ENCODE peak calls at places on chromosome X, in ten cellular contexts. Q, D, V, F, B, U, P, K, R and A are unnamed samples.

GRCh38 chrX:1444896-1445480 is 7.7 kb downstream of the ASMTL start:
- DNase-seq in Q (no peak), D (no peak), V (no peak), F (no peak), B (no peak), U (no peak), P (no peak), K (no peak), R (no peak), A (no peak)

GRCh38 chrX:47662144-47662657 is 3.2 kb upstream of the UXT start:
- DNase-seq in Q (peak; percentile 93), D (no peak), V (peak; percentile 63), F (no peak), B (peak; percentile 54), U (no peak), P (no peak), K (no peak), R (peak; percentile 87), A (peak; percentile 35)

GRCh38 chrX:12344954-12345353 is 206.7 kb downstream of the FRMPD4 start:
- DNase-seq in Q (no peak), D (no peak), V (no peak), F (no peak), B (no peak), U (no peak), P (no peak), K (no peak), R (no peak), A (no peak)

GRCh38 chrX:55488268-55488558 is 1.4 kb downstream of the USP51 start:
- DNase-seq in Q (no peak), D (no peak), V (no peak), F (no peak), B (no peak), U (no peak), P (no peak), K (peak; percentile 2), R (no peak), A (no peak)

GRCh38 chrX:24014388-24015018 is 12.5 kb downstream of the KLHL15 start:
- DNase-seq in Q (peak; percentile 12), D (no peak), V (no peak), F (peak; percentile 45), B (peak; percentile 13), U (no peak), P (no peak), K (no peak), R (no peak), A (no peak)

GRCh38 chrX:134971926-134972325 is 18.9 kb upstream of the SMIM10 start:
- DNase-seq in Q (peak; percentile 2), D (no peak), V (no peak), F (no peak), B (no peak), U (no peak), P (no peak), K (no peak), R (peak; percentile 71), A (no peak)

GRCh38 chrX:65707153-65707552 is 39.7 kb downstream of the MSN start:
- DNase-seq in Q (no peak), D (no peak), V (no peak), F (no peak), B (no peak), U (no peak), P (no peak), K (no peak), R (no peak), A (no peak)

GRCh38 chrX:69085151-69085550 is 80.1 kb downstream of the PJA1 start:
- DNase-seq in Q (no peak), D (no peak), V (no peak), F (no peak), B (no peak), U (no peak), P (no peak), K (no peak), R (no peak), A (no peak)

GRCh38 chrX:24148535-24149345 is 789 bp upstream of the ZFX start:
- DNase-seq in Q (peak; percentile 72), D (no peak), V (peak; percentile 40), F (no peak), B (peak; percentile 50), U (no peak), P (peak; percentile 23), K (peak; percentile 42), R (peak; percentile 70), A (no peak)

GRCh38 chrX:65196758-65197371 is 220.6 kb upstream of the ZC4H2 start:
- DNase-seq in Q (peak; percentile 18), D (peak; percentile 56), V (peak; percentile 44), F (no peak), B (peak; percentile 71), U (peak; percentile 82), P (peak; percentile 79), K (no peak), R (no peak), A (no peak)

GRCh38 chrX:70456256-70456655 is 11.6 kb downstream of the DLG3 start:
- DNase-seq in Q (no peak), D (no peak), V (no peak), F (no peak), B (no peak), U (no peak), P (no peak), K (no peak), R (no peak), A (no peak)

GRCh38 chrX:70454441-70455365 is 10.1 kb downstream of the DLG3 start:
- DNase-seq in Q (peak; percentile 50), D (peak; percentile 86), V (peak; percentile 93), F (no peak), B (peak; percentile 89), U (peak; percentile 94), P (peak; percentile 84), K (peak; percentile 49), R (peak; percentile 43), A (peak; percentile 90)

GRCh38 chrX:70452143-70452733 is 7.6 kb downstream of the DLG3 start:
- DNase-seq in Q (peak; percentile 58), D (peak; percentile 73), V (peak; percentile 63), F (no peak), B (peak; percentile 61), U (peak; percentile 59), P (peak; percentile 19), K (peak; percentile 39), R (peak; percentile 21), A (peak; percentile 56)

GRCh38 chrX:70455366-70456202 is 10.9 kb downstream of the DLG3 start:
- DNase-seq in Q (no peak), D (peak; percentile 47), V (peak; percentile 46), F (no peak), B (peak; percentile 50), U (peak; percentile 60), P (no peak), K (no peak), R (no peak), A (peak; percentile 19)

DNA sequence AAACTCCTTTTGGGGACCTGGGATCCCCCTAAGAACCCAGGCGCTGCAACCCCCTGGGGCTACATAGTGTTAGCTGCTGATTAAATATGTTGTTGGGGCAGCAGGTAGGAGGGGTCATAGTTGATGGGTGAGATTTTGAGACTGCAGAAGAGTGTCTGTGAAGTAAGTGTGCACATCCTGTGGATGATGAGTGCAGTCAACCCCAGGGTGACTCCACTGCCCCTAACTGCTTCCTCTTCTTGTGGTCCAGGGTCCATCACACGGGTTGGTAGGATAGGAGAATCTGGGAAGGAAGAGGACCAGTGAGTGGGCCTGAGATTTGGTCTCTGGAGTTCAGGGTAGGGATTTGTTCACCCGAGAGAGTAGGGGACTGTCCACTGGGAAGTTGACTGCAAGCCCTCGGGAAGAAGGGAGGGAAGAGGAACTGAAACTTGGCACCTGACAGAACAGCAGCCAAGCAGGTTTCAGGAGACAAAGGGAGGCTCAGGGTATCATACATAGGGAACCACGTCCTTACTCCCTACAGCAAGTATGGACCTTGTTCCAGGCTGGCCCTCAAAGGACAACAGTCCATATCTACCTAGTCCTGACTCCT is 8.5 kb downstream of the DLG3 start:
- DNase-seq in Q (no peak), D (no peak), V (no peak), F (no peak), B (no peak), U (no peak), P (no peak), K (no peak), R (no peak), A (no peak)
- H3K4me2 ChIP-seq in Q (peak overlapping the region; percentile 70), D (peak overlapping the region; percentile 60), V (peak overlapping the region; percentile 94), F (peak overlapping the region; percentile 71), B (peak overlapping the region; percentile 79), U (peak overlapping the region; percentile 73), P (peak overlapping the region; percentile 73), K (peak overlapping the region; percentile 62), R (peak overlapping the region; percentile 82), A (peak overlapping the region; percentile 95)

GRCh38 chrX:13938766-13939530 is 90.7 kb downstream of the GEMIN8 start:
- DNase-seq in Q (no peak), D (peak; percentile 54), V (no peak), F (no peak), B (no peak), U (peak; percentile 57), P (no peak), K (no peak), R (no peak), A (no peak)
- TF ChIP-seq EZH2 in Q (no peak), D (no peak), V (no peak), F (no peak), B (no peak), U (no peak), P (no peak), K (no peak), R (no peak), A (no peak)

GRCh38 chrX:46327229-46328081 is 217.8 kb downstream of the ZNF674 start:
- DNase-seq in Q (peak; percentile 55), D (peak; percentile 56), V (peak; percentile 91), F (no peak), B (peak; percentile 30), U (peak; percentile 87), P (peak; percentile 92), K (peak; percentile 68), R (peak; percentile 58), A (peak; percentile 68)

GRCh38 chrX:46328133-46328532 is 217.1 kb downstream of the ZNF674 start:
- DNase-seq in Q (no peak), D (no peak), V (no peak), F (no peak), B (no peak), U (no peak), P (no peak), K (no peak), R (no peak), A (no peak)

GRCh38 chrX:46326161-46326560 is 219.1 kb downstream of the ZNF674 start:
- DNase-seq in Q (peak; percentile 46), D (no peak), V (peak; percentile 63), F (no peak), B (no peak), U (no peak), P (no peak), K (peak; percentile 72), R (peak; percentile 57), A (no peak)

GRCh38 chrX:46324166-46324565 is 221.1 kb downstream of the ZNF674 start:
- DNase-seq in Q (peak; percentile 51), D (no peak), V (no peak), F (no peak), B (no peak), U (no peak), P (no peak), K (no peak), R (no peak), A (no peak)

GRCh38 chrX:46325312-46325877 is 219.8 kb downstream of the ZNF674 start:
- DNase-seq in Q (peak; percentile 77), D (no peak), V (peak; percentile 96), F (no peak), B (peak; percentile 44), U (peak; percentile 20), P (peak; percentile 41), K (peak; percentile 69), R (peak; percentile 92), A (peak; percentile 90)
- H3K4me2 ChIP-seq in Q (peak overlapping the region; percentile 42), D (peak overlapping the region; percentile 74), V (peak overlapping the region; percentile 87), F (no peak overlapping the region), B (peak overlapping the region; percentile 58), U (no peak overlapping the region), P (peak overlapping the region; percentile 90), K (peak overlapping the region; percentile 72), R (no peak overlapping the region), A (peak overlapping the region; percentile 78)

GRCh38 chrX:57607295-57608187 is 15.7 kb downstream of the ZXDB start:
- DNase-seq in Q (no peak), D (no peak), V (no peak), F (no peak), B (peak; percentile 13), U (peak; percentile 46), P (no peak), K (no peak), R (no peak), A (no peak)
- TF ChIP-seq EZH2 in Q (no peak), D (no peak), V (no peak), F (no peak), B (no peak), U (no peak), P (no peak), K (no peak), R (no peak), A (no peak)